ENCODE peak calls at places on chromosomes 5 and 9, in four cellular contexts. C is HepG2, W is GM12878, Q is K562. J is an unnamed sample.

GRCh38 chr5:76152161-76152560 is 69.0 kb downstream of the SV2C start:
- DNase-seq in C (no peak), W (no peak), Q (no peak), J (no peak)

GRCh38 chr5:59069438-59070079 is 486.7 kb downstream of the RAB3C start:
- DNase-seq in C (peak), W (no peak), Q (no peak), J (no peak)

GRCh38 chr5:8517461-8517860 is 648.5 kb downstream of the MTRR start:
- DNase-seq in C (no peak), W (no peak), Q (no peak), J (no peak)

GRCh38 chr5:55172051-55172899 is 702 bp downstream of the CDC20B start:
- DNase-seq in C (peak), W (peak), Q (peak), J (peak)

GRCh38 chr5:143865421-143865820 is 53.5 kb downstream of the HMHB1 start:
- DNase-seq in C (no peak), W (no peak), Q (no peak), J (no peak)

GRCh38 chr5:160565376-160565775 is 143.7 kb downstream of the PTTG1 start:
- DNase-seq in C (no peak), W (no peak), Q (no peak), J (no peak)

GRCh38 chr5:127447822-127448221 is 69.6 kb upstream of the PRRC1 start:
- DNase-seq in C (no peak), W (no peak), Q (no peak), J (no peak)

GRCh38 chr9:89260525-89260924 is 50.5 kb upstream of the CKS2 start:
- DNase-seq in C (no peak), W (no peak), Q (no peak), J (no peak)

GRCh38 chr9:122754825-122755224 is 12.7 kb downstream of the OR1L6 start:
- DNase-seq in C (no peak), W (no peak), Q (no peak), J (no peak)

GRCh38 chr5:93924628-93925027 is 183.2 kb upstream of the POU5F2 start:
- DNase-seq in C (no peak), W (no peak), Q (no peak), J (no peak)

GRCh38 chr5:392431-392988 is 50.5 kb upstream of the EXOC3 start:
- DNase-seq in C (no peak), W (peak), Q (no peak), J (peak)

GRCh38 chr5:180990086-180990888 is 1.6 kb downstream of the BTNL3 start:
- DNase-seq in C (no peak), W (no peak), Q (no peak), J (no peak)

GRCh38 chr9:125674981-125675973 is 31.7 kb downstream of the MAPKAP1 start:
- DNase-seq in C (peak), W (no peak), Q (no peak), J (no peak)

GRCh38 chr9:135521608-135522095 is 412 bp downstream of the LCN1 start:
- DNase-seq in C (no peak), W (no peak), Q (no peak), J (no peak)

GRCh38 chr9:108961151-108961550 is 27.0 kb downstream of the ABITRAM start:
- DNase-seq in C (no peak), W (no peak), Q (no peak), J (no peak)

GRCh38 chr9:136054146-136054545 is 40.9 kb downstream of the NACC2 start:
- DNase-seq in C (no peak), W (no peak), Q (no peak), J (no peak)

GRCh38 chr9:15317836-15318235 is 10.8 kb upstream of the TTC39B start:
- DNase-seq in C (no peak), W (no peak), Q (no peak), J (no peak)

GRCh38 chr5:151075698-151076331 is 5.0 kb downstream of the TNIP1 start:
- DNase-seq in C (no peak), W (no peak), Q (no peak), J (no peak)

GRCh38 chr5:59790399-59791130 is 103.0 kb downstream of the PDE4D start:
- DNase-seq in C (no peak), W (no peak), Q (no peak), J (no peak)

GRCh38 chr5:59423021-59423420 is 470.5 kb downstream of the PDE4D start:
- DNase-seq in C (no peak), W (no peak), Q (no peak), J (no peak)

GRCh38 chr5:24245821-24246220 is 399.0 kb downstream of the CDH10 start:
- DNase-seq in C (no peak), W (no peak), Q (no peak), J (no peak)

GRCh38 chr5:131774652-131775367 is 22.0 kb downstream of the FNIP1 start:
- DNase-seq in C (no peak), W (no peak), Q (no peak), J (no peak)

GRCh38 chr5:143646961-143647360 is 165.0 kb upstream of the HMHB1 start:
- DNase-seq in C (no peak), W (no peak), Q (no peak), J (no peak)

GRCh38 chr5:180832638-180833068 is 28.4 kb downstream of the ZFP62 start:
- DNase-seq in C (no peak), W (no peak), Q (no peak), J (no peak)

GRCh38 chr9:124220551-124221451 is 36.9 kb upstream of the NEK6 start:
- DNase-seq in C (peak), W (no peak), Q (no peak), J (no peak)

GRCh38 chr9:20649381-20649780 is 27.1 kb upstream of the MLLT3 start:
- DNase-seq in C (no peak), W (no peak), Q (no peak), J (no peak)

GRCh38 chr9:20319241-20319640 is 303.1 kb downstream of the MLLT3 start:
- DNase-seq in C (no peak), W (no peak), Q (no peak), J (no peak)

GRCh38 chr5:111223086-111223789 is 946 bp upstream of the CAMK4 start:
- DNase-seq in C (no peak), W (no peak), Q (no peak), J (no peak)

GRCh38 chr5:132751444-132751843 is 4.2 kb downstream of the CCNI2 start:
- DNase-seq in C (no peak), W (peak), Q (no peak), J (no peak)

GRCh38 chr9:111533099-111533785 is 8.3 kb downstream of the ZNF483 start:
- DNase-seq in C (no peak), W (no peak), Q (no peak), J (no peak)

GRCh38 chr5:169280286-169280685 is 20.7 kb downstream of the SLIT3 start:
- DNase-seq in C (no peak), W (no peak), Q (no peak), J (no peak)

GRCh38 chr5:139836469-139837208 is 41.0 kb downstream of the PSD2 start:
- DNase-seq in C (no peak), W (no peak), Q (no peak), J (no peak)

GRCh38 chr5:139838381-139839197 is 43.0 kb downstream of the PSD2 start:
- DNase-seq in C (no peak), W (no peak), Q (no peak), J (no peak)

GRCh38 chr5:139837711-139838380 is 42.2 kb downstream of the PSD2 start:
- DNase-seq in C (no peak), W (no peak), Q (no peak), J (no peak)

GRCh38 chr5:139833525-139833924 is 37.9 kb downstream of the PSD2 start:
- DNase-seq in C (no peak), W (no peak), Q (no peak), J (no peak)

DNA sequence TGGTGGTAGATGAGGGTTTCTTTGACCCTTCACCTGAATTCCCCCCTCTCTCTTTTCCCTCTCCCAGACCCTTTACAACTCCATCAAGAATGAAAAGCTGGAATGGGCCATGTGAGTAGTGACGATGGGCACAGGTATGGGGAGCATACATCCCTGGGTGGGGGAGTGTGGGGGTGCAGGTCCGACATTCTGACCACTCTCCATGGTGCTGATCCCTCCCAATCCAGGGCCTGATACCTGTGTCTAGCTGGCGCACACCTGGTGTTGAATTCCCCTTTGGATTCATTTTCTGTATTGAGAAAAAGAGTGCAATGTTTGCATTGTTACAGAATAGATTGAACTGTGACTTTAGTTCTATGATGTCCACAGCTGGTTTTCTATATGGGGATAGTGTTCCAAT is 40.0 kb downstream of the PSD2 start:
- DNase-seq in C (no peak), W (no peak), Q (no peak), J (peak)
- TF ChIP-seq REST in C (peak), W (peak), Q (peak), J (peak)

DNA sequence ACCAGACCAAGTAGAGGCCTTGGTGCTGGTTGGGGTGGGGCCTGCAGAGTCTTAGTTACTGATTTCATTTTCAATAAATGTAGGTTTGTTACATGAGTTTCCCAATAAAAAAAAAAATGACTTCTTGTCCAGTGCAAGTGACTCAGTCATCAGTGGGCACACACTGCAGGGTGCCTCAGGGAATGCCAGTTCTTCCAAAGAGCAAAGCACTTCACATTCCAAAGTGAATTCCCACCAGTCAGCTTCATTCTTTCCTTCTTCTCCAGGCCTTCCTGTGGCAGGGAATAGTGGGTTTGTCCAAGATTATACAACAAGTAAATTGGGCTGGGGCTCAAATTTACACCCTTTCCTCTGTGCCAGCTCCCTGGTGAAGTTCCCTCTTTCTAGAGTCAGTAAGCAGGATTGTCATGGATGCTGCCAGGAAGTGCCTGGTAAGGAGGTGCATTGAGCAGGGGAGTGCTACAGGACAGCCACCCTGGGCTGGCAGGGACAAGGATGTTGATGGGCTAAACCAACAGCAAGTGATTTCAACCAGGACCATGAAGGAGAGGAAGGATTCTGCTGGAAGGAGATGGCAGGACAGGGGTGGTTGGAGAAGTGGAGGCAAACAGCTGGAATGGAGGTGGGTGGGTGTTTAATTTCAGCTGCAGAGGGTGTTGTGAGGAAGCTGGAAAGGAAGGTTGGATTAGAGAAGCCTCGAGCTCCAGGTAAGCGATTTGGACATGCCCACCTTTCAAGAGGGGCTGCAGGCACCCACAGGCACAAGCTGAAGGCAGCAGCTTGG is 3.7 kb upstream of the B4GALT7 start:
- DNase-seq in C (no peak), W (no peak), Q (no peak), J (no peak)
- TF ChIP-seq POLR2AphosphoS5 in C (no peak), W (no peak), Q (peak), J (no peak)

GRCh38 chr5:16082053-16082452 is 97.5 kb downstream of the MARCHF11 start:
- DNase-seq in C (no peak), W (no peak), Q (no peak), J (peak)
- TF ChIP-seq JUNB in C (no peak), W (no peak), Q (no peak), J (no peak)

GRCh38 chr5:17217421-17218352 is at the start of gene BASP1:
- DNase-seq in C (no peak), W (no peak), Q (no peak), J (peak)

GRCh38 chr5:17216974-17217325 is 481 bp upstream of the BASP1 start:
- DNase-seq in C (no peak), W (no peak), Q (no peak), J (peak)

GRCh38 chr5:17213938-17214337 is 3.5 kb upstream of the BASP1 start:
- DNase-seq in C (no peak), W (no peak), Q (no peak), J (no peak)

GRCh38 chr5:17218353-17219005 is 1.0 kb downstream of the BASP1 start:
- DNase-seq in C (no peak), W (no peak), Q (no peak), J (peak)

GRCh38 chr5:17216176-17216973 is 1.1 kb upstream of the BASP1 start:
- DNase-seq in C (peak), W (peak), Q (peak), J (peak)
- TF ChIP-seq REST in C (no peak), W (no peak), Q (no peak), J (no peak)

GRCh38 chr9:114289106-114289505 is 33.8 kb upstream of the ORM1 start:
- DNase-seq in C (no peak), W (no peak), Q (no peak), J (no peak)

GRCh38 chr9:114291886-114292590 is 30.9 kb upstream of the ORM1 start:
- DNase-seq in C (no peak), W (no peak), Q (no peak), J (no peak)

GRCh38 chr9:114290561-114290986 is 32.3 kb upstream of the ORM1 start:
- DNase-seq in C (no peak), W (no peak), Q (no peak), J (no peak)

GRCh38 chr9:114289571-114290481 is 33.1 kb upstream of the ORM1 start:
- DNase-seq in C (no peak), W (no peak), Q (no peak), J (no peak)

GRCh38 chr9:114291064-114291474 is 31.8 kb upstream of the ORM1 start:
- DNase-seq in C (peak), W (no peak), Q (peak), J (peak)
- TF ChIP-seq POLR2AphosphoS5 in C (no peak), W (no peak), Q (no peak), J (no peak)

GRCh38 chr5:108360280-108360679 is 21.6 kb downstream of the FBXL17 start:
- DNase-seq in C (no peak), W (no peak), Q (no peak), J (no peak)

GRCh38 chr5:108356286-108356685 is 25.6 kb downstream of the FBXL17 start:
- DNase-seq in C (no peak), W (no peak), Q (no peak), J (no peak)

GRCh38 chr5:108361239-108361638 is 20.7 kb downstream of the FBXL17 start:
- DNase-seq in C (no peak), W (no peak), Q (no peak), J (peak)

GRCh38 chr5:108366500-108366899 is 15.4 kb downstream of the FBXL17 start:
- DNase-seq in C (no peak), W (no peak), Q (no peak), J (no peak)

DNA sequence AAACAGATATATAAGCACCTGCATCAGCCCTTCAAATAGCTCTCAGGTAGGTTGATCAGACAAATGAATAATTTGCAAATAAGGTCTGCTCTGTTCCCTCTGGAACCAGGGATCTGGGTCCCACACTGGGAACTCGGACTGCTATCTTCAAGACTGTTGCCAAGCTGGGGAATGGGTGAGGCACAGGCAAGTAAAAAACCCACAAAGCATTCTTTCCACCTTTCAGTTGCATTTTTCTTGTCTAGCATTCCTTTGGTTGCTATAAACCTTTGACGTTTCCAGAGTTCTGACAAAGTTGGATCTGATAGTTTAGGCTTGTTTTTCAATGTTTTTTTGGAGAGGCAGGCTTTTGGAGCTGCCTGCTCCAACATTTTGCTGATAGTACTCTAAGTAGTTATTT is 20.1 kb downstream of the FBXL17 start:
- DNase-seq in C (no peak), W (no peak), Q (no peak), J (peak)
- TF ChIP-seq JUNB in C (no peak), W (no peak), Q (no peak), J (no peak)

GRCh38 chr5:65721050-65721774 is 697 bp downstream of the SGTB start:
- DNase-seq in C (peak), W (no peak), Q (peak), J (peak)
- TF ChIP-seq REST in C (no peak), W (no peak), Q (no peak), J (no peak)

DNA sequence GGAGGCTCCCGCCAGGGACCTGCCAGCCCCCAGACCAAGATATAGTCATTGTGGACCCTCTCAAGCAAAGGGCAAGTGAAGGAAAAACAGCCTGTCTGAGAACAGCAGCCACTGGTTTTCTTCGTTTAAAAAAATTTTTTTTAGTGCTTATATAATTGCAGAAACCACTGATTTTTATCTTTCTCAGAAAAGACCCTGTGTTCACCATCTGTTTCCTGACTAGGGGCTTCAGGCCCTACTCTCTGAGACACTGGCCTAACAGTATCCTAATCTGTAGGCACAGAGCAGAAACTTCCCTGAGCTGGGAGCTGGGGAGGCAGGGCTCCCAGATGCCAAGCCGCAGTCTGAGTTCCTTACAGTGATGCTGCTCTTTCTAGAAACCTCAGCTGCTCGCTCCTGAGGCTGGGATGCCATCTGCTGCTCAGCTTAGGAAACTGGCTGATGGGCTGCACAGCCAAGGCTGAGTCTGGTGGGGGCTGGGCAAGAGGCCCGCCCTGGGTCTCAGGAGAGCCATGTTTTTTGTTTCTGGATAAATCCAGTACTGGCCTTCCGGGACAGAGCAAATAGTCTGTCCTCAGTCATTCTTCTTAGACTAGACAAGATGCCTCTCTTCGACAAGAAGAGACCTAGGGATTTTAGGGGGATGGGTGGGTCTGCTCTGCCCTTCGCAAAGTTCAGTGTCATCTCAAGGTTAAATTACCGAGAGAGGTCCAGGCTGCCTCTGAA is 31.0 kb upstream of the MATR3 start:
- DNase-seq in C (peak), W (peak), Q (peak), J (peak)
- TF ChIP-seq POLR2AphosphoS5 in C (no peak), W (no peak), Q (no peak), J (no peak)

GRCh38 chr5:146071171-146071570 is 34.2 kb downstream of the PLAC8L1 start:
- DNase-seq in C (no peak), W (no peak), Q (no peak), J (no peak)

GRCh38 chr5:146066968-146067367 is 38.4 kb downstream of the PLAC8L1 start:
- DNase-seq in C (no peak), W (no peak), Q (no peak), J (no peak)

GRCh38 chr5:146068977-146069779 is 36.2 kb downstream of the PLAC8L1 start:
- DNase-seq in C (no peak), W (no peak), Q (no peak), J (no peak)

GRCh38 chr5:146069780-146070099 is 35.6 kb downstream of the PLAC8L1 start:
- DNase-seq in C (no peak), W (peak), Q (no peak), J (no peak)

GRCh38 chr5:146068136-146068717 is 37.1 kb downstream of the PLAC8L1 start:
- DNase-seq in C (no peak), W (no peak), Q (no peak), J (no peak)
- TF ChIP-seq JUNB in C (no peak), W (no peak), Q (no peak), J (no peak)